ENCODE peak calls at places on chromosomes 5 and 9, in ten cellular contexts. C is aorta; A is neural progenitor cell; O is PC-9; R is heart right ventricle; S is heart left ventricle; N is IMR-90; T is CD4-positive, alpha-beta memory T cell; X is fibroblast of lung; Z is mucosa of descending colon. J is an unnamed sample.

GRCh38 chr5:26482817-26483375 is 555.5 kb downstream of the CDH9 start:
- DNase-seq in O (no peak), X (peak; percentile 3), N (no peak), S (no peak), T (no peak), Z (no peak), R (no peak), C (no peak), A (peak; percentile 87), J (peak; percentile 65)

GRCh38 chr5:6829150-6829784 is 116.0 kb downstream of the TENT4A start:
- DNase-seq in Z (no peak), X (no peak), R (no peak), T (peak; percentile 70), N (no peak), S (no peak), A (no peak), C (no peak), O (no peak), J (no peak)

GRCh38 chr5:32583582-32584232 is 1.6 kb upstream of the SUB1 start:
- DNase-seq in S (no peak), Z (no peak), O (no peak), R (no peak), C (no peak), T (peak; percentile 59), A (no peak), N (no peak), X (no peak), J (no peak)

GRCh38 chr5:31987985-31988710 is 186.0 kb downstream of the GOLPH3 start:
- DNase-seq in A (no peak), X (peak; percentile 99), C (no peak), S (no peak), O (peak; percentile 46), R (no peak), T (no peak), Z (no peak), N (peak; percentile 97), J (no peak)

GRCh38 chr5:126106032-126106431 is 317.2 kb upstream of the GRAMD2B start:
- DNase-seq in O (no peak), R (no peak), C (no peak), A (no peak), Z (no peak), N (no peak), T (no peak), X (peak; percentile 21), S (no peak), J (no peak)

GRCh38 chr9:114176601-114177295 is 21.4 kb downstream of the COL27A1 start:
- DNase-seq in C (peak; percentile 57), N (no peak), O (no peak), X (no peak), S (no peak), A (peak; percentile 60), T (no peak), Z (peak; percentile 13), R (no peak), J (no peak)

GRCh38 chr5:116576043-116576713 is 1.6 kb upstream of the SEMA6A start:
- DNase-seq in X (peak; percentile 49), N (peak; percentile 19), S (peak; percentile 77), Z (peak; percentile 80), A (peak; percentile 94), C (peak; percentile 86), T (no peak), R (peak; percentile 48), O (no peak), J (peak; percentile 84)

GRCh38 chr9:87570000-87570834 is 72.5 kb downstream of the DAPK1 start:
- DNase-seq in R (no peak), A (no peak), X (peak; percentile 37), T (no peak), Z (no peak), O (peak; percentile 58), S (no peak), C (no peak), N (no peak), J (no peak)

GRCh38 chr9:82987370-82987769 is 75.6 kb downstream of the RASEF start:
- DNase-seq in C (no peak), X (no peak), T (no peak), Z (peak; percentile 73), R (no peak), N (no peak), A (no peak), S (no peak), O (no peak), J (no peak)

GRCh38 chr5:35899805-35900204 is 38.6 kb downstream of the CAPSL start:
- DNase-seq in A (no peak), C (no peak), S (no peak), Z (no peak), R (no peak), O (no peak), N (no peak), X (no peak), T (no peak), J (no peak)

GRCh38 chr5:3190930-3191329 is 404.7 kb upstream of the IRX1 start:
- DNase-seq in S (no peak), N (no peak), T (no peak), R (no peak), X (no peak), C (no peak), O (no peak), A (no peak), Z (no peak), J (no peak)

GRCh38 chr9:77663754-77664153 is 15.6 kb upstream of the GNA14 start:
- DNase-seq in R (peak; percentile 31), N (peak; percentile 16), O (peak; percentile 86), C (no peak), X (peak; percentile 52), T (no peak), A (no peak), S (no peak), Z (peak; percentile 42), J (no peak)

GRCh38 chr9:77661696-77662095 is 13.6 kb upstream of the GNA14 start:
- DNase-seq in X (no peak), S (no peak), Z (no peak), T (no peak), R (no peak), C (no peak), A (no peak), N (no peak), O (no peak), J (no peak)

DNA sequence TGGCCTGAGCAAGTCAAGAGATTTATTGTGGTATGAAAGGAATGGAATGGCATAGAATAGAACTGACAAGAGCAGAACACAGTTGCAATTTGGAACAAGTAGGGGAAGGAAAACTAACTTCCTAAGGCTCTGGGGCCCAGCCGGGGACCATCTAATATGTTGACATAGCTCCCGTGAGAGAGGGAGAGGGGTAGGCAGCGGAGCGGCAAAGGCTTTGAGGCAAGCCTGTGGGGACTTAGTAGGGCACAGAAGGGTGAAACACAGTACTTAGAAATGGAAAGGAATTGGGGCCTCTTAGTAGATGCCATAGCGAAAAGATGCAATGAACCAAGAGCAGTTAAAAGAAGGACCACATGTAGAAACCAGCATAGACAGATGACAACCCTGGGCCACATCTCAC is 11.8 kb upstream of the GNA14 start:
- DNase-seq in X (no peak), R (no peak), T (no peak), Z (no peak), N (no peak), O (no peak), A (peak; percentile 16), S (no peak), C (no peak), J (no peak)
- H3K4me1 ChIP-seq in X (no peaks in the 10 kb centered on the region), R (no peaks in the 10 kb centered on the region), T (no peaks in the 10 kb centered on the region), Z (no peaks in the 10 kb centered on the region), N (peaks cover 2% of the 10 kb centered on the region), O (peaks cover 21% of the 10 kb centered on the region), A (no peaks in the 10 kb centered on the region), S (peaks cover 3% of the 10 kb centered on the region), C (peaks cover 5% of the 10 kb centered on the region), J (no peaks in the 10 kb centered on the region)

DNA sequence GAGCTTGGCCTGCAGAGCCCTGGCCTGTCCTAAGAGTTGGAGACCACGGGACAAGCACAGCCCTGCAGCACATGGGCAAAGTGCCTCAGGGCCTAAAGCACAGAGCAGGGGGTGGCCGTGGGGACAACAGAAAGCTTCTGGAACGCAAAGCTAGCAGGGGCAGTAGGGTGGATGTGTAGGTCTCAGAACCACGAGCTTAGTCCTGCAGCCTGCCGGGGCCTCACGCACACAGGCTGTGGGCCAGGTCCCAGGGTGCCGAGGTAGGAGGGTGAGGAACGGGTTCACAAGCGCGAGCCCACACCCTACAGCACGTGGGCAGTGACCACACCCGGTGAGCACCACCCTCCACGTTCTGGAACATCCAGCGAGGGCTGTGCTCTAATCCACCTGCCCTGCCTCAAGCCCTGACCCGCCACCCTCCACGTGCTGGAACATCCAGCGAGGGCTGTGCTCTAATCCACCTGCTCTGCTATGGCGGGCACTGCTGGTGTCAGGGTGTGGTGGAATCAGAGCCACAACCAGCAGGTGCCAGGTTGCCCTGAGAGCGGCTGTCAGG is 9.3 kb downstream of the CLPTM1L start:
- DNase-seq in T (no peak), N (no peak), A (no peak), C (peak; percentile 59), R (no peak), S (no peak), O (no peak), X (no peak), Z (peak; percentile 27), J (no peak)
- H3K36me3 ChIP-seq in T (peaks cover 79% of the 10 kb centered on the region), N (peaks cover 77% of the 10 kb centered on the region), A (no peaks in the 10 kb centered on the region), C (peaks cover 11% of the 10 kb centered on the region), R (peaks cover 15% of the 10 kb centered on the region), S (no peaks in the 10 kb centered on the region), O (peaks cover 28% of the 10 kb centered on the region), X (peaks cover 28% of the 10 kb centered on the region), Z (peaks cover 14% of the 10 kb centered on the region), J (peaks cover 76% of the 10 kb centered on the region)

DNA sequence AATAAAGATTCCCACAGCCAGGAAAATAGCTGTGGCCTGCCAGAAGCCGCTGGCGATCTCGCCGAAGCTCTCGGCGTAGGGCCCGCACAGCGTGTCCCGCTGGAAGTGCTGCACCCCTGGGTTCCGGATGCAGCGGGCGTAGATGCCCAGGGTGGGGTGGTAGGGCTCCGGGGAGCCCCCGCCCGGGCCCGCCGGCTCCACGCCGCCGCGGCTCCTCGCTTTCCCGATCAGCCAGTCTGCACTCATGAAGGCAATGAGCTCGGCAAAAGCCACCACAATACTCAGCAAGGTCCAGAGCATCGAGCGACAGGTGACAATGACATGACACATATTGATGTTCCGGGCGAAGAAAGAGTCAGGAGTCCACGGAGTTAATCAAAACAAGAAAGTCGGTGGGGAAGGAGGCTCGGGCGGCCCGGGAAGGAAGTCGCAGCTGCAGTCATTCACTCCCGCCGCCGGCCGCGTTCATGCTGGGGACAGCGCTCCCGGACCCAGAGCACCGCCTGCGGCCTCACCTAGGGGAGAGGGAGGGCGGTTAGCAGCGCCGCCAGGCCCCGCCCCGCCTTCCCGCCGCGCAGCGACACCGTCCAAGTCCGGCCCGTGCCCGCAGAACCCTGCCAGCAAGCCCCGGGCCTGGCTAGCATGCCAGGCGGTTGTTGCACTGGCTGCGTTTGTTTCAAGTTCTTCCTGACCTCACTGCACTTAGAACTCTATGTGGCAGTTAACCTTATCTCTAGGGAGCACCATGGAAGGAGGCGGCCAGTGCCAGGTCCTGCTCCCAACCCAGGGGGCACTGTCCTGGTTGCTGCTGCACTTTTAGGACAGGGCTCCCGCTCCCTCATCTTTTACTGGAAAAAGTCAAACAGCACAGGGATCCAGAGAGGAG is 138.4 kb downstream of the LHFPL2 start:
- DNase-seq in N (no peak), A (peak; percentile 70), C (peak; percentile 91), R (peak; percentile 63), T (no peak), O (no peak), S (peak; percentile 90), X (no peak), Z (peak; percentile 85), J (peak; percentile 17)
- H3K4me3 ChIP-seq in N (peak overlapping the region; percentile 9), A (peak overlapping the region; percentile 35), C (no peak overlapping the region), R (peak overlapping the region; percentile 56), T (peak overlapping the region; percentile 62), O (peak overlapping the region; percentile 45), S (peak overlapping the region; percentile 62), X (peak overlapping the region; percentile 38), Z (peak overlapping the region; percentile 12), J (peak overlapping the region; percentile 16)

DNA sequence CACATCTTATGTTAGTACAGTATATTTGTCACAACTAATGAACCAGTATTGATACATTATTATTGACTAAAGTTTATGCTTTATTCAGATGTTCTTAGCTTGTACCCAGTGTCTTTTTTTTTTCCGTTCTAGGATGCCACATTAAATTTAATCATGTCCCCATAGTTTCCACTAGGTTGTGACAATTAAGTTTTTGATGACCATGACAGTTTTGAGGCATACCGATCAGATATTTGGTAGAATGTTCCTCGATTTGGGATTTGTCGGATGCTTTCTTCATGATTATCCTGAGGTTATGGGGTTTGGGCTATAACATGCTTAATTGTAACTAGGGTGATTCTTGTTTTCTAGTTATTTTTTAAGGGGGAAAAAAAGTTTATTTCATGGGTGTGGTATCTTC is 22.6 kb downstream of the PRRC2B start:
- DNase-seq in Z (no peak), R (no peak), O (no peak), T (no peak), S (no peak), A (no peak), N (no peak), X (no peak), C (no peak), J (no peak)
- H3K4me1 ChIP-seq in Z (peaks cover 36% of the 10 kb centered on the region), R (peaks cover 76% of the 10 kb centered on the region), O (peaks cover 23% of the 10 kb centered on the region), T (peaks cover 96% of the 10 kb centered on the region), S (peaks cover 87% of the 10 kb centered on the region), A (peaks cover 60% of the 10 kb centered on the region), N (peaks cover 34% of the 10 kb centered on the region), X (peaks cover 35% of the 10 kb centered on the region), C (no peaks in the 10 kb centered on the region), J (peaks cover 23% of the 10 kb centered on the region)

J was measured in HAP-1.